ENCODE peak calls at places on chromosome 9, in seven cellular contexts. W is fibroblast of pulmonary artery, C is foreskin fibroblast, A is GM23248, H is stomach, G is mucosa of descending colon, U is DND-41. Q is an unnamed sample.

GRCh38 chr9:33393581-33393980 is 8.8 kb downstream of the AQP7 start:
- DNase-seq in U (no peak), H (no peak), W (no peak), A (no peak), G (peak), C (no peak), Q (no peak)

GRCh38 chr9:38768351-38768761 is 48.4 kb upstream of the FAM240B start:
- DNase-seq in H (no peak), G (no peak), C (no peak), W (no peak), A (no peak), U (no peak), Q (no peak)

GRCh38 chr9:91163441-91163772 is 198.3 kb downstream of the AUH start:
- DNase-seq in U (no peak), C (no peak), H (no peak), W (no peak), A (no peak), G (no peak), Q (no peak)

GRCh38 chr9:87034891-87035290 is 87.6 kb upstream of the GAS1 start:
- DNase-seq in C (peak), H (no peak), A (peak), U (no peak), W (no peak), G (no peak), Q (no peak)

GRCh38 chr9:135321580-135321979 is 158.0 kb upstream of the PPP1R26 start:
- DNase-seq in W (no peak), G (no peak), C (no peak), A (no peak), H (no peak), U (no peak), Q (no peak)

GRCh38 chr9:111959468-111959941 is 62.9 kb downstream of the UGCG start:
- DNase-seq in H (peak), G (peak), W (peak), C (peak), A (peak), U (no peak), Q (peak)

GRCh38 chr9:133247632-133248031 is 27.4 kb downstream of the ABO start:
- DNase-seq in W (no peak), G (no peak), H (no peak), C (no peak), U (no peak), A (no peak), Q (no peak)

GRCh38 chr9:13832451-13832850 is 481.5 kb downstream of the NFIB start:
- DNase-seq in H (no peak), G (no peak), A (no peak), C (no peak), W (no peak), U (no peak), Q (no peak)

GRCh38 chr9:21708225-21708624 is 94.2 kb upstream of the MTAP start:
- DNase-seq in U (no peak), C (peak), W (no peak), H (no peak), G (no peak), A (peak), Q (no peak)

GRCh38 chr9:107215381-107215780 is 67.7 kb upstream of the RAD23B start:
- DNase-seq in H (no peak), A (peak), U (no peak), W (peak), C (peak), G (no peak), Q (peak)

GRCh38 chr9:92489209-92489608 is 6.9 kb upstream of the ASPN start:
- DNase-seq in A (peak), G (no peak), U (no peak), H (no peak), C (peak), W (no peak), Q (no peak)

GRCh38 chr9:106799146-106799545 is 63.8 kb upstream of the ZNF462 start:
- DNase-seq in H (no peak), U (no peak), W (peak), G (no peak), A (peak), C (peak), Q (peak)

GRCh38 chr9:136437430-136437829 is 2.2 kb downstream of the INPP5E start:
- DNase-seq in G (no peak), H (no peak), C (peak), A (peak), W (peak), U (no peak), Q (no peak)

GRCh38 chr9:116151966-116152381 is 1.6 kb upstream of the PAPPA start:
- DNase-seq in A (peak), W (peak), C (peak), U (no peak), H (no peak), G (no peak), Q (peak)

GRCh38 chr9:137465000-137465769 is 6.1 kb upstream of the NSMF start:
- DNase-seq in A (no peak), U (no peak), H (no peak), W (no peak), G (peak), C (no peak), Q (no peak)

GRCh38 chr9:116156621-116157314 is 3.2 kb downstream of the PAPPA start:
- DNase-seq in H (peak), U (no peak), C (peak), A (peak), W (peak), G (no peak), Q (peak)

GRCh38 chr9:136355616-136356557 is 7.7 kb downstream of the DNLZ start:
- DNase-seq in C (no peak), G (no peak), A (no peak), H (no peak), W (no peak), U (no peak), Q (no peak)

GRCh38 chr9:17531642-17532254 is 47.1 kb upstream of the SH3GL2 start:
- DNase-seq in A (peak), G (no peak), U (peak), W (peak), H (peak), C (peak), Q (peak)

GRCh38 chr9:126205260-126205659 is 121.4 kb upstream of the MVB12B start:
- DNase-seq in C (peak), G (no peak), W (no peak), H (no peak), A (no peak), U (no peak), Q (no peak)
- H3K4me3 ChIP-seq in C (no peak), G (no peak), W (no peak), H (no peak), A (no peak), U (no peak), Q (no peak)

DNA sequence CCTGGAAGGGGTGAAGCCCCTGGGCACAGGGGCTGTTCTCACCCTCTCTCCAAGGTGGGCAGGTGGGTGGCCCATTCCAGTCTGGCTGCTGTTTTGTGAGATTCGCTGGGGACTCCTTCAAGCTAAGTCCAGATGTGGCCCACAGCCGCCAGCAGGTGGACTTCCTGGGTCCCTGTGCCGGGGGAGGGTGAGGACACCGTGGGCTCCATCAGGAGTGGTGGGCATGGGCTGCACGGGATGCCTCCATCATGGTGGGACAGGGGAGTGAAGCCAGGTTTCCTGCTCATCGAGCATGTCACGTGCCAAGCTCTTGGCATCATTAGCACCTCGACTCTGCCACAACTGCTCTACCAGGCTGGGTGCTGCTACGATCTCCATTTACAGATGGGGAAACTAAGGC is 1.8 kb downstream of the NCS1 start:
- DNase-seq in H (no peak), U (no peak), C (no peak), W (no peak), A (no peak), G (no peak), Q (no peak)
- H3K4me3 ChIP-seq in H (peak), U (no peak), C (peak), W (peak), A (peak), G (no peak), Q (peak)

DNA sequence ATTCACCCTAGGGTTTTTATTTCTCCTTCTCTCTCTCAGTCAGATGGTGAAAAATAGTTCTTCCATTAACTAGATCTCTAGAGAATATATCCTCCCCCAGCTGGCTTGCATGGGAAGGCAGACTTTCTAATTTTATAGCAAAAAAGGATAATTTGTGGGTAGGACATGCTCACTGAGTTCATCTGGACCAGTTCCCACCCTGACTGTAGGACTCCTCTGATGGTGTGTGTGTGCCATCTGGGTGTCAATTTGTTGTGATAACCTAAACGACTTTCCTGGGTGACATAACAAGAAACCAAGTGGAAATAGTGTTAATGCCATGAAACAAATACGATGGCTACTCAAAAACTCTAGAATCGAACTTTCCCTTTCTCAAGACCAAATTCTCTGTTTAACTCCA is 44.9 kb downstream of the APBA1 start:
- DNase-seq in H (no peak), C (no peak), U (no peak), W (no peak), A (no peak), G (no peak), Q (no peak)
- H3K4me3 ChIP-seq in H (no peak), C (no peak), U (no peak), W (no peak), A (no peak), G (no peak), Q (no peak)

GRCh38 chr9:99296375-99296951 is 74.4 kb downstream of the SEC61B start:
- DNase-seq in C (peak), G (peak), H (no peak), W (no peak), A (peak), U (peak), Q (no peak)
- H3K4me3 ChIP-seq in C (no peak), G (no peak), H (peak), W (no peak), A (peak), U (no peak), Q (no peak)

GRCh38 chr9:121286688-121286972 is 18.7 kb downstream of the GSN start:
- DNase-seq in C (no peak), U (no peak), W (no peak), G (no peak), H (no peak), A (no peak), Q (no peak)

GRCh38 chr9:121283856-121284732 is 16.1 kb downstream of the GSN start:
- DNase-seq in C (no peak), G (no peak), W (no peak), H (no peak), U (no peak), A (no peak), Q (no peak)

GRCh38 chr9:121284733-121285451 is 16.9 kb downstream of the GSN start:
- DNase-seq in W (no peak), G (no peak), C (no peak), U (no peak), A (no peak), H (no peak), Q (no peak)

GRCh38 chr9:121286973-121287721 is 19.2 kb downstream of the GSN start:
- DNase-seq in W (peak), G (peak), U (no peak), C (peak), A (peak), H (peak), Q (peak)

GRCh38 chr9:121285835-121286687 is 18.1 kb downstream of the GSN start:
- DNase-seq in H (peak), C (peak), W (peak), A (peak), G (peak), U (no peak), Q (peak)
- H3K4me3 ChIP-seq in H (no peak), C (no peak), W (no peak), A (peak), G (no peak), U (no peak), Q (no peak)

DNA sequence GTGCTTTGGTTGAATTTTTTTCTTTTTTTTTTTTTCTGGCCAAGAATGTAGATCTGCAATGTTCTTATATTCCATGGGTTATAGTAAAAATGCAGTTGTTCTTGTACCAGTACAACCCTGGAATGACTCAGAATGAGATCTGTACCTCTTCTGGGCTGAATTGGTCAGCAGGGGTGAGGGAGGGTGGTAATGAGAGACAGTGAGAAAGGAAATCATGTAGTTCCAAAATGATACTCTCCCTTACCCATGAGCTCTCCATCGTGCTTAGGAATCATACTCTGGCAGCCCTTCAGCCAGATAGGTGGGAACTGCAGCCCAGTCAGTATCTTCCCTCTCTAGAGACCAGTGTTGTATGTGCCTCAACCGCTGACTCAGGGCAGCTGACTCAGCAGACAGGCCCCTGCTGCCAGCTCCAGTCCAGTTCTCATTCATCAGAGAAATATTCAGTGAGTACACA is 2.1 kb upstream of the GLIS3 start:
- DNase-seq in U (no peak), H (no peak), A (peak), W (peak), C (peak), G (peak), Q (peak)
- H3K4me3 ChIP-seq in U (no peak), H (no peak), A (peak), W (no peak), C (no peak), G (no peak), Q (no peak)

GRCh38 chr9:96419691-96419969 is 1.5 kb upstream of the ZNF367 start:
- DNase-seq in H (no peak), U (no peak), G (no peak), A (peak), W (no peak), C (no peak), Q (no peak)

GRCh38 chr9:96423322-96423984 is 5.3 kb upstream of the ZNF367 start:
- DNase-seq in C (no peak), A (no peak), G (no peak), U (no peak), W (no peak), H (no peak), Q (no peak)

GRCh38 chr9:96418074-96418919 is at the start of gene ZNF367:
- DNase-seq in A (peak), G (peak), H (peak), W (peak), U (peak), C (peak), Q (peak)

GRCh38 chr9:96418920-96419690 is 935 bp upstream of the ZNF367 start:
- DNase-seq in C (peak), H (peak), U (peak), W (peak), G (peak), A (peak), Q (peak)

DNA sequence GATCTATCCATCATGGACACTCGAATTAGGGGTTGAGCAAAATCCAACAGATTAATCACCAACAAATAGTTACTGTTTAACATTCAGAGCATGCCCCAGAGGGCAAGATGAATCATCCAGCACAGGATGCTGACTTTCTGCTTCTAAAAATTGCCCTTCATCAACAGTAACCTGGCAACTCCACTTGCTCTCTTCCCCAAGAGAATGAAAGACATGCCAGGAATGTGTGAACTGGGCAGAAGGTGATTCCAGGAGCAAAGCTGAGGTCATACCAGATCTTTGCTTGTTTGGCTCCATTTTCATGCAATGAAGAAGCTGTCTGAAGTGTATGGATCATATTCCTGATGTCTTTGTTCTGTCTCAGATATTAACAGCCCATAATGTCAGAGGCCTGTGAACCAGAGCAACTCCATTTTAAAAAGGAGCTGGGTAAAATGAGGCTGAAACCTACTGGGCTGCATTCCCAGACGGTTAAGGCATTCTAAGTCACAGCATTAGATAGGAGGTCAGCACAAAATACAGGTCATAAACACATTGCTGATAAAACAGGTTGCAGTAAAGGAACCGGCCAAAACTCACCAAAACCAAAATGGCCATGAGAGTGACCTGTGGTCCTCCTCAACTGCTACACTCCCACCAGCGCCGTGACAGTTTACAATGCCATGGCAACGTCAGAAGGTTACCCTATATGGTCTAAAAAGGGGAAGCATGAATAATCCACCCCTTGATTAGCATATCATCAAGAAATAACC is 2.5 kb upstream of the ZNF367 start:
- DNase-seq in G (no peak), H (no peak), W (peak), U (no peak), C (peak), A (peak), Q (peak)
- H3K4me3 ChIP-seq in G (no peak), H (no peak), W (no peak), U (no peak), C (no peak), A (peak), Q (no peak)

GRCh38 chr9:117414906-117415583 is at the start of gene ASTN2:
- DNase-seq in W (no peak), U (no peak), H (no peak), C (peak), G (peak), A (no peak), Q (no peak)
- H3K4me3 ChIP-seq in W (peak), U (no peak), H (peak), C (peak), G (no peak), A (peak), Q (peak)

GRCh38 chr9:94140418-94140780 is 56.1 kb downstream of the PTPDC1 start:
- DNase-seq in U (no peak), A (no peak), W (no peak), G (no peak), H (no peak), C (no peak), Q (no peak)

GRCh38 chr9:94135222-94135621 is 51.0 kb downstream of the PTPDC1 start:
- DNase-seq in U (no peak), G (no peak), C (peak), A (peak), W (peak), H (no peak), Q (peak)

GRCh38 chr9:94139672-94140417 is 55.6 kb downstream of the PTPDC1 start:
- DNase-seq in W (peak), C (peak), G (peak), U (no peak), H (peak), A (peak), Q (peak)

DNA sequence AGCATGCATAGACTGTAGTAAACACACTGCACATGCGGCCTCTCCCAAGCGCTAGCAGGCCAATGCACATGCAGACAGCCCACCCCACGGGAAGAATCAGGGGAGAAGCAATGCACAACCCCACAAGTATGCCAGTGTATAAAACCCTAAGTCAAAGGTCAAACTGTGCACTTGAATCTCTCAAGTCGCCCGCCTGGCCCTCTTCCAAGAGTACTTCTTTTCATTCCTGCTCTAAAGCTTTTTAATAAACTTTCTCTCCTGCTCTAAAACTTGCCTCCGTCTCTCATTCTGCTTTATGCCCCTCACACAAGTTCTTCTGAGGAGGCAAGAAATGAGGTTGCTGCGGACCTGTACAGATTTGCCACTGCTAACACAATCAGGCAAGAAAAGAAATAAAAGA is 50.4 kb downstream of the PTPDC1 start:
- DNase-seq in G (no peak), C (no peak), W (no peak), A (no peak), H (no peak), U (no peak), Q (no peak)
- H3K4me3 ChIP-seq in G (no peak), C (no peak), W (no peak), A (peak), H (no peak), U (no peak), Q (no peak)

DNA sequence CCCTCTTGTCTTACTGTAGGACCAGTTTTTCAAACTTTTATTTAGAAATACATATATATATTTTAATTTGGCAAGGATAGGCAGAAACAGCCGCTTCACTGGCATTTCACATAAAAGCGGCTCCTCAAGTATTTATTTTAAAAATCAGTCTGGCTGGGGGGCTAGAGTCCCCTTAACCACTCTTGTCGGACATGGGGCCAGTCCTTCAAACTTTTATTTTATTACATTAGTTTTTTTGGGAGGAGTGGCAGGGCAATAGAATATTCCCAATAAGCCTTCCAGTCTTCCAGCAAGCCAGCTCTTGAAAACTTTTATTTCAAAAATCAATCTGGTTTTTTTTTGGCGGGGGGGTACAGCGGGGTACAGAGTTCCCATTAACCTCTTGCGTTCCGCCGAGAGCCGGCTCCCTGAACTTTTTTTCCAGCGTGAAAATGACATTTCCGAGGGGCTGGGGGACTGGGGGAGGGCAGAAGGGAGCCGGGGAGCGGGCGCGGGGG is 641 bp upstream of the ZNF618 start:
- DNase-seq in C (peak), U (no peak), H (no peak), A (peak), G (no peak), W (no peak), Q (no peak)
- H3K4me3 ChIP-seq in C (peak), U (no peak), H (peak), A (peak), G (no peak), W (peak), Q (peak)

Q was measured in brain microvascular endothelial cell.